ENCODE peak calls at places on chromosomes 3 and 15, in nine cellular contexts. B is tibial nerve; X is Karpas-422; U is mucosa of descending colon; F is activated naive CD4-positive, alpha-beta T cell treated with anti-CD3 and anti-CD28 coated beads for 36 hours; T is ovary; A is stimulated activated CD4-positive, alpha-beta T cell treated with anti-CD3 and anti-CD28 coated beads, Interleukin-4, amount 100 ng/mL, for 24 hours; J is adrenal gland; R is LoVo. P is an unnamed sample.

GRCh38 chr3:29511701-29512100 is 230.8 kb downstream of the RBMS3 start:
- DNase-seq in R (no peak), A (no peak), B (no peak), F (no peak), X (no peak), U (no peak), T (no peak), J (no peak), P (no peak)

GRCh38 chr15:56249080-56249479 is 5.4 kb upstream of the RFX7 start:
- DNase-seq in J (peak; percentile 29), T (no peak), U (no peak), F (no peak), A (no peak), R (peak; percentile 30), X (peak; percentile 55), B (no peak), P (peak; percentile 56)

GRCh38 chr3:11498646-11499045 is 145.1 kb downstream of the VGLL4 start:
- DNase-seq in U (peak; percentile 64), R (peak; percentile 70), F (no peak), J (peak; percentile 87), B (no peak), T (peak; percentile 73), A (no peak), X (no peak), P (peak; percentile 61)

GRCh38 chr15:39797407-39797806 is 14.8 kb upstream of the FSIP1 start:
- DNase-seq in B (no peak), F (no peak), T (no peak), A (no peak), J (no peak), U (no peak), R (no peak), X (no peak), P (no peak)

GRCh38 chr3:22263042-22263441 is 512.0 kb upstream of the ZNF385D start:
- DNase-seq in F (no peak), A (no peak), R (no peak), J (no peak), T (no peak), B (no peak), X (no peak), U (no peak), P (no peak)

GRCh38 chr15:41984622-41985021 is 12.3 kb upstream of the EHD4 start:
- DNase-seq in R (no peak), X (no peak), T (no peak), A (no peak), F (no peak), B (no peak), J (no peak), U (no peak), P (no peak)

GRCh38 chr3:42306499-42306898 is 40.5 kb upstream of the CCK start:
- DNase-seq in R (no peak), A (peak; percentile 4), J (no peak), U (no peak), B (no peak), F (peak; percentile 10), T (no peak), X (no peak), P (no peak)

GRCh38 chr3:55570361-55570760 is 83.3 kb upstream of the WNT5A start:
- DNase-seq in X (no peak), J (no peak), B (no peak), F (no peak), R (no peak), A (no peak), U (no peak), T (no peak), P (no peak)

GRCh38 chr15:101276501-101277037 is 716 bp downstream of the SELENOS start:
- DNase-seq in J (no peak), T (no peak), R (no peak), F (no peak), A (peak; percentile 19), U (no peak), B (no peak), X (no peak), P (peak; percentile 62)

GRCh38 chr3:187368765-187369450 is 723 bp downstream of the RTP4 start:
- DNase-seq in U (no peak), B (no peak), T (no peak), J (no peak), X (peak; percentile 47), F (peak; percentile 7), R (no peak), A (no peak), P (no peak)

GRCh38 chr3:178086419-178086818 is 449.8 kb upstream of the KCNMB2 start:
- DNase-seq in J (no peak), R (no peak), A (no peak), F (no peak), U (no peak), T (no peak), B (no peak), X (no peak), P (no peak)

GRCh38 chr15:33729648-33730047 is 238.6 kb upstream of the CHRM5 start:
- DNase-seq in R (no peak), J (no peak), A (no peak), F (no peak), U (no peak), X (peak; percentile 45), T (no peak), B (no peak), P (peak; percentile 35)

GRCh38 chr3:29581311-29581710 is 300.4 kb downstream of the RBMS3 start:
- DNase-seq in U (no peak), J (no peak), X (no peak), T (no peak), A (no peak), R (no peak), F (no peak), B (no peak), P (no peak)

GRCh38 chr15:70147178-70147760 is 49.6 kb upstream of the TLE3 start:
- DNase-seq in A (no peak), X (no peak), U (no peak), R (no peak), B (no peak), F (no peak), T (no peak), J (no peak), P (no peak)

GRCh38 chr3:122857019-122857418 is 62.1 kb downstream of the SLC49A4 start:
- DNase-seq in R (peak; percentile 12), A (no peak), F (no peak), J (no peak), X (no peak), U (no peak), B (no peak), T (no peak), P (no peak)

GRCh38 chr15:22893081-22893480 is 54.6 kb downstream of the NIPA2 start:
- DNase-seq in R (no peak), J (no peak), A (no peak), T (no peak), X (no peak), U (peak; percentile 3), F (no peak), B (no peak), P (no peak)

GRCh38 chr3:17639257-17639656 is 103.2 kb downstream of the TBC1D5 start:
- DNase-seq in B (no peak), T (no peak), R (no peak), X (no peak), F (no peak), A (no peak), J (no peak), U (no peak), P (no peak)

GRCh38 chr3:115912372-115912771 is 289.1 kb downstream of the GAP43 start:
- DNase-seq in R (no peak), J (peak; percentile 67), A (no peak), T (peak; percentile 18), B (peak; percentile 18), F (no peak), U (no peak), X (no peak), P (no peak)

GRCh38 chr15:41022487-41023090 is 69.3 kb downstream of the CHAC1 start:
- DNase-seq in J (peak; percentile 63), X (peak; percentile 74), A (peak; percentile 27), T (no peak), B (no peak), R (no peak), U (no peak), F (peak; percentile 56), P (peak; percentile 67)

GRCh38 chr3:124520970-124521369 is 209.3 kb upstream of the UMPS start:
- DNase-seq in B (no peak), U (no peak), J (no peak), T (no peak), R (no peak), X (no peak), F (no peak), A (no peak), P (peak; percentile 41)

GRCh38 chr3:146550743-146551510 is 6.5 kb upstream of the PLSCR1 start:
- DNase-seq in X (no peak), J (no peak), B (no peak), R (peak; percentile 44), T (no peak), A (no peak), U (no peak), F (peak; percentile 13), P (no peak)

GRCh38 chr3:127107491-127108375 is 85.2 kb upstream of the PRR23E start:
- DNase-seq in F (no peak), J (no peak), R (no peak), A (no peak), B (no peak), X (no peak), T (no peak), U (no peak), P (no peak)

GRCh38 chr3:11529281-11529680 is 114.4 kb downstream of the VGLL4 start:
- DNase-seq in R (no peak), U (no peak), X (no peak), A (no peak), J (no peak), B (no peak), T (no peak), F (no peak), P (no peak)

GRCh38 chr15:72389231-72389630 is 8.9 kb upstream of the TMEM202 start:
- DNase-seq in R (no peak), A (no peak), U (no peak), J (no peak), X (no peak), T (no peak), B (no peak), F (no peak), P (no peak)

GRCh38 chr15:39657714-39658113 is 76.8 kb downstream of the THBS1 start:
- DNase-seq in R (no peak), X (no peak), J (no peak), U (no peak), A (no peak), T (no peak), B (no peak), F (no peak), P (no peak)

GRCh38 chr3:34206996-34207395 is 408.6 kb downstream of the PDCD6IP start:
- DNase-seq in J (no peak), R (no peak), A (no peak), U (no peak), F (no peak), B (no peak), T (no peak), X (no peak), P (no peak)

GRCh38 chr3:188286087-188286513 is 132.1 kb downstream of the LPP start:
- DNase-seq in J (peak; percentile 67), U (no peak), F (peak; percentile 32), A (no peak), X (no peak), R (no peak), T (no peak), B (no peak), P (no peak)

GRCh38 chr3:23650371-23651140 is 155.2 kb upstream of the UBE2E1 start:
- DNase-seq in F (no peak), X (no peak), J (no peak), T (no peak), U (no peak), R (no peak), A (no peak), B (no peak), P (no peak)

GRCh38 chr3:113847664-113848461 is 9.3 kb downstream of the GRAMD1C start:
- DNase-seq in J (no peak), T (no peak), B (no peak), R (peak; percentile 49), X (no peak), A (no peak), F (no peak), U (no peak), P (peak; percentile 23)

GRCh38 chr15:46316024-46316423 is 681.2 kb downstream of the SQOR start:
- DNase-seq in X (no peak), J (no peak), R (no peak), A (no peak), B (no peak), F (no peak), U (no peak), T (no peak), P (no peak)